ENCODE peak calls at places on chromosomes 12 and 14, in nine cellular contexts. X is neural progenitor cell, G is HCT116, W is SK-N-SH, E is PC-3, J is GM23248, N is hepatocyte, I is GM23338, P is MM.1S. A is an unnamed sample.

GRCh38 chr12:115398311-115398781 is 714.4 kb upstream of the TBX3 start:
- DNase-seq in N (peak; percentile 65), W (peak; percentile 16), E (peak; percentile 86), P (no peak), G (no peak), J (no peak), X (no peak), I (no peak), A (no peak)

GRCh38 chr12:96698965-96699364 is 208.1 kb upstream of the NEDD1 start:
- DNase-seq in X (no peak), G (no peak), P (no peak), W (no peak), E (no peak), I (peak; percentile 2), J (no peak), N (no peak), A (no peak)

GRCh38 chr14:95265106-95266094 is 54.3 kb downstream of the CLMN start:
- DNase-seq in E (peak; percentile 98), W (no peak), J (peak; percentile 96), X (no peak), I (no peak), G (peak; percentile 98), P (peak; percentile 66), N (peak; percentile 87), A (peak; percentile 90)

GRCh38 chr14:75184447-75184846 is 8.0 kb upstream of the TMED10 start:
- DNase-seq in I (no peak), J (peak; percentile 83), W (no peak), N (no peak), X (no peak), E (peak; percentile 45), P (no peak), G (no peak), A (no peak)

GRCh38 chr12:122064780-122065588 is 13.6 kb upstream of the MLXIP start:
- DNase-seq in G (peak; percentile 63), W (peak; percentile 55), I (no peak), E (peak; percentile 63), P (no peak), X (peak; percentile 57), J (peak; percentile 71), N (peak; percentile 64), A (no peak)

GRCh38 chr14:104932676-104933631 is 8.3 kb downstream of the PLD4 start:
- DNase-seq in N (peak; percentile 92), W (peak; percentile 97), G (peak; percentile 38), X (peak; percentile 93), J (peak; percentile 91), I (peak; percentile 87), P (peak; percentile 14), E (peak; percentile 93), A (peak; percentile 47)

GRCh38 chr12:14239350-14239934 is 126.0 kb upstream of the ATF7IP start:
- DNase-seq in P (peak; percentile 74), G (no peak), I (peak; percentile 67), J (peak; percentile 53), E (peak; percentile 63), N (peak; percentile 68), X (no peak), W (peak; percentile 45), A (peak; percentile 75)

GRCh38 chr12:71107976-71108749 is 49.6 kb downstream of the TSPAN8 start:
- DNase-seq in E (no peak), G (no peak), W (no peak), X (no peak), P (no peak), N (no peak), I (no peak), J (no peak), A (no peak)

GRCh38 chr12:121719926-121720414 is 7.4 kb downstream of the TMEM120B start:
- DNase-seq in P (no peak), W (no peak), N (peak; percentile 40), I (no peak), E (peak; percentile 53), X (no peak), G (no peak), J (peak; percentile 96), A (no peak)

GRCh38 chr14:85934123-85934885 is 404.4 kb downstream of the FLRT2 start:
- DNase-seq in I (peak; percentile 9), E (peak; percentile 42), J (peak; percentile 42), N (no peak), G (no peak), P (peak; percentile 69), W (peak; percentile 10), X (no peak), A (peak; percentile 61)

GRCh38 chr12:20646239-20646827 is 48.8 kb upstream of the SLCO1C1 start:
- DNase-seq in G (peak; percentile 53), X (peak; percentile 44), J (peak; percentile 73), W (peak; percentile 39), P (peak; percentile 39), E (peak; percentile 54), I (peak; percentile 45), N (peak; percentile 56), A (peak; percentile 34)

GRCh38 chr12:51980051-51980808 is 26.5 kb upstream of the TAMALIN start:
- DNase-seq in P (peak; percentile 61), N (peak; percentile 80), G (no peak), E (peak; percentile 71), W (peak; percentile 85), X (peak; percentile 72), I (peak; percentile 74), J (peak; percentile 81), A (peak; percentile 72)

GRCh38 chr12:91335724-91336123 is 153.1 kb upstream of the DCN start:
- DNase-seq in W (no peak), G (no peak), P (no peak), J (peak; percentile 17), X (no peak), N (no peak), E (no peak), I (no peak), A (no peak)

GRCh38 chr12:132955094-132955932 is 793 bp downstream of the ZNF605 start:
- DNase-seq in E (peak; percentile 69), N (peak; percentile 67), P (no peak), J (peak; percentile 84), W (no peak), G (no peak), I (peak; percentile 52), X (peak; percentile 64), A (peak; percentile 5)

GRCh38 chr14:25150934-25151790 is 101.2 kb upstream of the STXBP6 start:
- DNase-seq in E (peak; percentile 52), N (peak; percentile 73), P (peak; percentile 42), J (peak; percentile 84), G (peak; percentile 6), W (peak; percentile 33), X (peak; percentile 63), I (peak; percentile 82), A (peak; percentile 55)

GRCh38 chr12:77998236-77998786 is 167.6 kb downstream of the NAV3 start:
- DNase-seq in J (no peak), P (no peak), X (no peak), N (no peak), I (no peak), W (no peak), G (no peak), E (no peak), A (peak; percentile 64)

GRCh38 chr12:52891044-52891443 is 13.8 kb downstream of the KRT8 start:
- DNase-seq in W (no peak), N (no peak), J (no peak), I (no peak), G (no peak), X (no peak), P (no peak), E (no peak), A (no peak)

GRCh38 chr12:128727461-128727860 is 96.3 kb downstream of the SLC15A4 start:
- DNase-seq in W (no peak), E (peak; percentile 18), G (no peak), X (no peak), P (no peak), I (no peak), N (no peak), J (no peak), A (no peak)

GRCh38 chr14:57970175-57970574 is 104.3 kb upstream of the SLC35F4 start:
- DNase-seq in N (no peak), G (no peak), P (no peak), W (no peak), I (no peak), E (no peak), X (no peak), J (no peak), A (no peak)

GRCh38 chr12:90098132-90098779 is 389.6 kb upstream of the ATP2B1 start:
- DNase-seq in X (peak; percentile 52), G (no peak), W (no peak), I (no peak), P (no peak), E (no peak), N (no peak), J (peak; percentile 20), A (peak; percentile 24)

GRCh38 chr14:22084393-22085281 is 411.0 kb upstream of the OR4E1 start:
- DNase-seq in J (peak; percentile 58), X (peak; percentile 71), G (peak; percentile 49), P (peak; percentile 46), W (peak; percentile 27), N (peak; percentile 77), I (peak; percentile 83), E (peak; percentile 81), A (peak; percentile 71)

GRCh38 chr12:77559400-77560074 is 271.2 kb upstream of the NAV3 start:
- DNase-seq in N (no peak), E (no peak), P (no peak), W (no peak), G (no peak), J (no peak), I (no peak), X (no peak), A (no peak)

GRCh38 chr12:3303410-3304136 is 187.4 kb upstream of the PRMT8 start:
- DNase-seq in N (peak; percentile 25), J (no peak), G (no peak), W (peak; percentile 55), P (no peak), I (peak; percentile 82), E (peak; percentile 64), X (peak; percentile 66), A (no peak)
- TF ChIP-seq EZH2phosphoT487 in N (no peak), J (no peak), G (no peak), W (no peak), P (no peak), I (no peak), E (no peak), X (no peak), A (no peak)

GRCh38 chr12:102920271-102920670 is 3.2 kb upstream of the PAH start:
- DNase-seq in X (no peak), J (no peak), P (no peak), G (no peak), N (peak; percentile 12), I (no peak), W (no peak), E (no peak), A (no peak)
- TF ChIP-seq EZH2phosphoT487 in X (no peak), J (no peak), P (no peak), G (no peak), N (no peak), I (no peak), W (no peak), E (no peak), A (no peak)

GRCh38 chr14:103308717-103309616 is 25.1 kb upstream of the EIF5 start:
- DNase-seq in P (no peak), I (no peak), G (no peak), N (no peak), X (no peak), J (no peak), E (no peak), W (no peak), A (no peak)
- TF ChIP-seq EZH2phosphoT487 in P (no peak), I (no peak), G (no peak), N (no peak), X (no peak), J (no peak), E (no peak), W (no peak), A (no peak)

DNA sequence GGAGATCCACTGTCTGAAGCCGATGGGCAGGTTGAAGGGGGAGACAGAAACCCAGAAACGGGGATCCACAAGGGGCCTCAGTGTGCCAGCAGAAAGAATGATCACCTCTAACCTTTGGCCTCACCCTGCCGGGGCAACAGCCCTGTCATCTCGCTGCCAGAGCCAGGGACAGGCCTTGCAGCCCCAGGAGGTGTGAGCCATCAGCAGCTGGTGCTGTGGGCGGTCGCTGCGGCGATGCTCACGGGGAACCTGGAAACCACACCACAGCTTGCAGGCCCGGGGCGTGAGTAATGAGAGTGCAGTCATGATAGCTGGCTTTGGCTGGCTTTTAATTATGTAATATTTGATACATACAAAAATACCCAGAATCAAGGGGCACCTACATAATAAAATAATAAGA is 4.7 kb upstream of the TTC7B start:
- DNase-seq in W (no peak), X (no peak), J (peak; percentile 66), E (peak; percentile 66), P (peak; percentile 77), G (no peak), N (no peak), I (no peak), A (no peak)
- TF ChIP-seq EZH2phosphoT487 in W (no peak), X (no peak), J (no peak), E (no peak), P (no peak), G (no peak), N (no peak), I (no peak), A (no peak)